ENCODE peak calls at places on chromosomes 6 and 20, in ten cellular contexts. One of them, this sample, is unnamed.

GRCh38 chr20:7772376-7772775 is 167.9 kb downstream of the HAO1 start:
- DNase-seq in lower lobe of right lung: no peak
- DNase-seq in neural progenitor cell: no peak
- DNase-seq in left lung: no peak
- DNase-seq in HL-60: no peak
- DNase-seq in choroid plexus epithelial cell: peak; percentile 58
- DNase-seq in nephron progenitor cell: no peak
- DNase-seq in tibial artery: no peak
- DNase-seq in mesothelial cell of epicardium: no peak
- DNase-seq in BE2C: no peak
- DNase-seq in this sample: no peak

GRCh38 chr6:89002523-89002922 is 39.1 kb upstream of the RNGTT start:
- DNase-seq in lower lobe of right lung: no peak
- DNase-seq in neural progenitor cell: no peak
- DNase-seq in left lung: no peak
- DNase-seq in HL-60: no peak
- DNase-seq in choroid plexus epithelial cell: no peak
- DNase-seq in nephron progenitor cell: no peak
- DNase-seq in tibial artery: no peak
- DNase-seq in mesothelial cell of epicardium: no peak
- DNase-seq in BE2C: no peak
- DNase-seq in this sample: no peak

GRCh38 chr6:92892626-92893025 is 526.7 kb downstream of the EPHA7 start:
- DNase-seq in lower lobe of right lung: no peak
- DNase-seq in neural progenitor cell: no peak
- DNase-seq in left lung: no peak
- DNase-seq in HL-60: no peak
- DNase-seq in choroid plexus epithelial cell: no peak
- DNase-seq in nephron progenitor cell: no peak
- DNase-seq in tibial artery: no peak
- DNase-seq in mesothelial cell of epicardium: no peak
- DNase-seq in BE2C: no peak
- DNase-seq in this sample: no peak

GRCh38 chr6:8361259-8361658 is 74.1 kb downstream of the SLC35B3 start:
- DNase-seq in lower lobe of right lung: no peak
- DNase-seq in neural progenitor cell: no peak
- DNase-seq in left lung: no peak
- DNase-seq in HL-60: no peak
- DNase-seq in choroid plexus epithelial cell: no peak
- DNase-seq in nephron progenitor cell: no peak
- DNase-seq in tibial artery: no peak
- DNase-seq in mesothelial cell of epicardium: no peak
- DNase-seq in BE2C: no peak
- DNase-seq in this sample: no peak

GRCh38 chr20:10665027-10665561 is 8.7 kb downstream of the JAG1 start:
- DNase-seq in lower lobe of right lung: no peak
- DNase-seq in neural progenitor cell: no peak
- DNase-seq in left lung: no peak
- DNase-seq in HL-60: no peak
- DNase-seq in choroid plexus epithelial cell: peak; percentile 68
- DNase-seq in nephron progenitor cell: no peak
- DNase-seq in tibial artery: no peak
- DNase-seq in mesothelial cell of epicardium: no peak
- DNase-seq in BE2C: no peak
- DNase-seq in this sample: no peak

GRCh38 chr6:6841571-6841970 is 253.1 kb downstream of the LY86 start:
- DNase-seq in lower lobe of right lung: no peak
- DNase-seq in neural progenitor cell: no peak
- DNase-seq in left lung: no peak
- DNase-seq in HL-60: peak; percentile 47
- DNase-seq in choroid plexus epithelial cell: no peak
- DNase-seq in nephron progenitor cell: no peak
- DNase-seq in tibial artery: no peak
- DNase-seq in mesothelial cell of epicardium: no peak
- DNase-seq in BE2C: no peak
- DNase-seq in this sample: no peak

GRCh38 chr6:163459536-163459935 is 45.0 kb downstream of the QKI start:
- DNase-seq in lower lobe of right lung: no peak
- DNase-seq in neural progenitor cell: no peak
- DNase-seq in left lung: no peak
- DNase-seq in HL-60: no peak
- DNase-seq in choroid plexus epithelial cell: peak; percentile 43
- DNase-seq in nephron progenitor cell: no peak
- DNase-seq in tibial artery: no peak
- DNase-seq in mesothelial cell of epicardium: no peak
- DNase-seq in BE2C: no peak
- DNase-seq in this sample: no peak

GRCh38 chr6:112603726-112604125 is 256.6 kb downstream of the RFPL4B start:
- DNase-seq in lower lobe of right lung: no peak
- DNase-seq in neural progenitor cell: no peak
- DNase-seq in left lung: no peak
- DNase-seq in HL-60: no peak
- DNase-seq in choroid plexus epithelial cell: no peak
- DNase-seq in nephron progenitor cell: no peak
- DNase-seq in tibial artery: no peak
- DNase-seq in mesothelial cell of epicardium: no peak
- DNase-seq in BE2C: no peak
- DNase-seq in this sample: no peak

GRCh38 chr20:19012671-19013070 is 199.1 kb downstream of the SCP2D1 start:
- DNase-seq in lower lobe of right lung: no peak
- DNase-seq in neural progenitor cell: no peak
- DNase-seq in left lung: no peak
- DNase-seq in HL-60: no peak
- DNase-seq in choroid plexus epithelial cell: peak; percentile 1
- DNase-seq in nephron progenitor cell: no peak
- DNase-seq in tibial artery: no peak
- DNase-seq in mesothelial cell of epicardium: no peak
- DNase-seq in BE2C: no peak
- DNase-seq in this sample: no peak

GRCh38 chr20:41340327-41341055 is at the start of gene LPIN3:
- DNase-seq in lower lobe of right lung: peak; percentile 90
- DNase-seq in neural progenitor cell: peak; percentile 97
- DNase-seq in left lung: peak; percentile 90
- DNase-seq in HL-60: no peak
- DNase-seq in choroid plexus epithelial cell: peak; percentile 86
- DNase-seq in nephron progenitor cell: peak; percentile 94
- DNase-seq in tibial artery: peak; percentile 95
- DNase-seq in mesothelial cell of epicardium: peak; percentile 66
- DNase-seq in BE2C: peak; percentile 91
- DNase-seq in this sample: peak; percentile 27

GRCh38 chr20:5658897-5659296 is 91.3 kb upstream of the SHLD1 start:
- DNase-seq in lower lobe of right lung: peak; percentile 70
- DNase-seq in neural progenitor cell: no peak
- DNase-seq in left lung: peak; percentile 74
- DNase-seq in HL-60: peak; percentile 86
- DNase-seq in choroid plexus epithelial cell: peak; percentile 95
- DNase-seq in nephron progenitor cell: no peak
- DNase-seq in tibial artery: peak; percentile 81
- DNase-seq in mesothelial cell of epicardium: peak; percentile 50
- DNase-seq in BE2C: no peak
- DNase-seq in this sample: peak; percentile 70

GRCh38 chr20:31516166-31516565 is 1.9 kb downstream of the HM13 start:
- DNase-seq in lower lobe of right lung: no peak
- DNase-seq in neural progenitor cell: no peak
- DNase-seq in left lung: no peak
- DNase-seq in HL-60: no peak
- DNase-seq in choroid plexus epithelial cell: no peak
- DNase-seq in nephron progenitor cell: no peak
- DNase-seq in tibial artery: no peak
- DNase-seq in mesothelial cell of epicardium: no peak
- DNase-seq in BE2C: no peak
- DNase-seq in this sample: no peak

GRCh38 chr20:31515775-31516107 is 1.5 kb downstream of the HM13 start:
- DNase-seq in lower lobe of right lung: no peak
- DNase-seq in neural progenitor cell: no peak
- DNase-seq in left lung: no peak
- DNase-seq in HL-60: peak; percentile 86
- DNase-seq in choroid plexus epithelial cell: no peak
- DNase-seq in nephron progenitor cell: no peak
- DNase-seq in tibial artery: no peak
- DNase-seq in mesothelial cell of epicardium: no peak
- DNase-seq in BE2C: no peak
- DNase-seq in this sample: no peak

GRCh38 chr20:31516651-31517050 is 2.4 kb downstream of the HM13 start:
- DNase-seq in lower lobe of right lung: no peak
- DNase-seq in neural progenitor cell: no peak
- DNase-seq in left lung: no peak
- DNase-seq in HL-60: no peak
- DNase-seq in choroid plexus epithelial cell: no peak
- DNase-seq in nephron progenitor cell: no peak
- DNase-seq in tibial artery: no peak
- DNase-seq in mesothelial cell of epicardium: no peak
- DNase-seq in BE2C: no peak
- DNase-seq in this sample: no peak

GRCh38 chr20:31515072-31515774 is 981 bp downstream of the HM13 start:
- DNase-seq in lower lobe of right lung: no peak
- DNase-seq in neural progenitor cell: no peak
- DNase-seq in left lung: no peak
- DNase-seq in HL-60: no peak
- DNase-seq in choroid plexus epithelial cell: no peak
- DNase-seq in nephron progenitor cell: no peak
- DNase-seq in tibial artery: no peak
- DNase-seq in mesothelial cell of epicardium: no peak
- DNase-seq in BE2C: no peak
- DNase-seq in this sample: no peak

DNA sequence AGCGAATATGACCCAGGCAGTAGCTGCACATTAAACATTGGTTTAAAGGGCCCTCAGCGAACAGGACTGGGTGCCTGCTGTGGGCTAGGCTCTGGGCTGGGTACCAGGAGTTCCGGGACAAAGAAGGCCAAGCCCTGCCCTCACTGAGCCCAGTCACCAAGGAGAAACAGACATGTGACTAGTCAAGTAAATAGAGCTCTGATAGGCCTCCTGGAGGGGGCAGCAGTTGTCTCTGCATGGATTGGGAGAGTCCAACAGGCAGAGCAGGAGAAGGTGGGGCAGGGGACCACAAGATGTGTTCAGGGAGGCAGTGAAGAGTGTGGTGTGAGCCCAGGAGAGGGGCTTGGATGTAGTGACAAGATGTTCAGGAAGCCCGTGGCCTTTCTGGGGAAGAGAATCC is 3.1 kb downstream of the HM13 start:
- DNase-seq in lower lobe of right lung: no peak
- DNase-seq in neural progenitor cell: peak; percentile 49
- DNase-seq in left lung: peak; percentile 57
- DNase-seq in HL-60: peak; percentile 46
- DNase-seq in choroid plexus epithelial cell: peak; percentile 71
- DNase-seq in nephron progenitor cell: peak; percentile 13
- DNase-seq in tibial artery: peak; percentile 69
- DNase-seq in mesothelial cell of epicardium: no peak
- DNase-seq in BE2C: peak; percentile 56
- DNase-seq in this sample: no peak
- TF ChIP-seq CTCF in lower lobe of right lung: peak; percentile 13
- TF ChIP-seq CTCF in neural progenitor cell: peak; percentile 28
- TF ChIP-seq CTCF in left lung: no peak
- TF ChIP-seq CTCF in HL-60: no peak
- TF ChIP-seq CTCF in choroid plexus epithelial cell: peak; percentile 58
- TF ChIP-seq CTCF in nephron progenitor cell: no peak
- TF ChIP-seq CTCF in tibial artery: no peak
- TF ChIP-seq CTCF in mesothelial cell of epicardium: no peak
- TF ChIP-seq CTCF in BE2C: peak; percentile 43
- TF ChIP-seq CTCF in this sample: no peak

GRCh38 chr20:43983359-43983758 is 68.7 kb downstream of the TOX2 start:
- DNase-seq in lower lobe of right lung: no peak
- DNase-seq in neural progenitor cell: no peak
- DNase-seq in left lung: no peak
- DNase-seq in HL-60: no peak
- DNase-seq in choroid plexus epithelial cell: no peak
- DNase-seq in nephron progenitor cell: peak; percentile 16
- DNase-seq in tibial artery: no peak
- DNase-seq in mesothelial cell of epicardium: no peak
- DNase-seq in BE2C: peak; percentile 33
- DNase-seq in this sample: peak; percentile 15
- TF ChIP-seq CTCF in lower lobe of right lung: peak; percentile 29
- TF ChIP-seq CTCF in neural progenitor cell: peak; percentile 43
- TF ChIP-seq CTCF in left lung: no peak
- TF ChIP-seq CTCF in HL-60: no peak
- TF ChIP-seq CTCF in choroid plexus epithelial cell: peak; percentile 47
- TF ChIP-seq CTCF in nephron progenitor cell: no peak
- TF ChIP-seq CTCF in tibial artery: no peak
- TF ChIP-seq CTCF in mesothelial cell of epicardium: peak; percentile 33
- TF ChIP-seq CTCF in BE2C: peak; percentile 51
- TF ChIP-seq CTCF in this sample: peak; percentile 25

DNA sequence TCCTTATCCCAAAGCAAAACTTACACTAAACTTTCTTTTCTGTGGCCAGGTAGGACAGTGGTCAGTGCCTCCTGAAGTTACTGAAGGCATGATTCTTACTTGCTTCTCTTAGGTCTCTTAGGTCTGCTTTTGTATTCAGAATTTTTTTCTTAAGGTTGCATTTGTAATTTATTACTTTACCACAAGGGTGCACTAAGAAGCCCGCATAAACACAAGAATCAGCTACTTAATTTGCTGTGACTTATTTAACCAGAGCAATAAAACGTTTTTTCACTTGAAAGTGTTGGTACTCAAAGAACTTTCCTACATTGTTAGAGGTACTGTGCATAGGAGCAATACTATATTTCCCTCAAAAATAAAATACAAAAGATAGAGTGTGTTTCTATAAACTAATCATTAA is 75.4 kb upstream of the LAMA2 start:
- DNase-seq in lower lobe of right lung: no peak
- DNase-seq in neural progenitor cell: peak; percentile 39
- DNase-seq in left lung: no peak
- DNase-seq in HL-60: no peak
- DNase-seq in choroid plexus epithelial cell: peak; percentile 81
- DNase-seq in nephron progenitor cell: no peak
- DNase-seq in tibial artery: no peak
- DNase-seq in mesothelial cell of epicardium: no peak
- DNase-seq in BE2C: no peak
- DNase-seq in this sample: no peak
- TF ChIP-seq CTCF in lower lobe of right lung: peak; percentile 29
- TF ChIP-seq CTCF in neural progenitor cell: peak; percentile 57
- TF ChIP-seq CTCF in left lung: peak; percentile 40
- TF ChIP-seq CTCF in HL-60: no peak
- TF ChIP-seq CTCF in choroid plexus epithelial cell: peak; percentile 57
- TF ChIP-seq CTCF in nephron progenitor cell: peak; percentile 39
- TF ChIP-seq CTCF in tibial artery: no peak
- TF ChIP-seq CTCF in mesothelial cell of epicardium: peak; percentile 57
- TF ChIP-seq CTCF in BE2C: peak; percentile 36
- TF ChIP-seq CTCF in this sample: peak; percentile 18

DNA sequence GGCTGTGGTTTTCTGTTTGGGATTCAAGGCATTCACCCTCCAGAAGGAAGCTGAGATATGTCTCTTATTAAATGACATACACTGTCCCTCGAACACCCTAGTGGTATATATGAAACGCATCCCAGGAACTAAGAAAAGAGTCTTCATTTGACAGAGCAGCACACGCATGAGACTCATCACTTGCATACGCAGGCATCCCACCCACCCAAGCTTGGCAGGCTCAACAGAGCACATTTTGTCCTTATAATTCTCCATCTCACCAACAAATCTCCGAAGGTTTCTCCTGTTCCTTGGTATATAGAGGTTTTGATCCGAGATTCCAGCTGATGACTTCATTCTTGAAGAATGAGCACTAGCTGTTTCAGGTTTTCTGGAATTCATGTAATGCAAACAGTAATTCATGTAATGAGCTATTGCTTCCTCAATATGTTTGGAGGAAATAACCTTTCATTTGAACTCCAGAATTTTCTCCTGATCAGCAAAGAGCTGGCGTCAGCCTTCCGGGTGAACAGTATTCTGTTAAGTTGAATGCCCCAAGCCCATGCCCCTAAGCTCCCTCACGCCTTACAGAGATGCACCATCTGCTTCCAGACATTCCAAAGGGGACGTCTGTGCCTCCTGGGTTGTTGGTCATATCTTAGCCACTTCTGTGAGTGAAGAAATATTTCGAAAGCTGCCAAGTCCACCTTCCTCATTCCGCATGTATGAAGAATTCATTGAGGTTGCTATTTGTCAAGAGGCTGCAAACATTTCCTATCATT is 66.0 kb upstream of the CDH4 start:
- DNase-seq in lower lobe of right lung: no peak
- DNase-seq in neural progenitor cell: no peak
- DNase-seq in left lung: no peak
- DNase-seq in HL-60: peak; percentile 14
- DNase-seq in choroid plexus epithelial cell: peak; percentile 96
- DNase-seq in nephron progenitor cell: no peak
- DNase-seq in tibial artery: no peak
- DNase-seq in mesothelial cell of epicardium: no peak
- DNase-seq in BE2C: no peak
- DNase-seq in this sample: no peak
- TF ChIP-seq CTCF in lower lobe of right lung: no peak
- TF ChIP-seq CTCF in neural progenitor cell: no peak
- TF ChIP-seq CTCF in left lung: no peak
- TF ChIP-seq CTCF in HL-60: no peak
- TF ChIP-seq CTCF in choroid plexus epithelial cell: peak; percentile 6
- TF ChIP-seq CTCF in nephron progenitor cell: no peak
- TF ChIP-seq CTCF in tibial artery: no peak
- TF ChIP-seq CTCF in mesothelial cell of epicardium: no peak
- TF ChIP-seq CTCF in BE2C: no peak
- TF ChIP-seq CTCF in this sample: no peak

This sample was measured in CD4-positive, alpha-beta T cell.